ENCODE peak calls at places on chromosomes 11 and 22, in six cellular contexts. O is RPMI7951, X is Karpas-422, W is astrocyte of the cerebellum, Z is renal cortical epithelial cell, V is uterus. K is an unnamed sample.

GRCh38 chr22:38172489-38173155 is 9.0 kb downstream of the PLA2G6 start:
- DNase-seq in O (peak), W (no peak), V (peak), Z (no peak), X (no peak), K (no peak)

GRCh38 chr22:40890881-40891280 is 29.0 kb upstream of the DNAJB7 start:
- DNase-seq in X (no peak), V (no peak), W (no peak), Z (no peak), O (peak), K (no peak)

GRCh38 chr11:87421422-87421821 is 383.7 kb downstream of the TMEM135 start:
- DNase-seq in Z (peak), V (no peak), X (peak), W (peak), O (peak), K (peak)

GRCh38 chr11:35584321-35584720 is 33.9 kb upstream of the FJX1 start:
- DNase-seq in O (peak), W (no peak), V (no peak), Z (no peak), X (no peak), K (no peak)

GRCh38 chr11:119378851-119379465 is 2.5 kb downstream of the USP2 start:
- DNase-seq in Z (no peak), V (no peak), O (no peak), W (no peak), X (no peak), K (no peak)

GRCh38 chr11:573146-573759 is 3.0 kb upstream of the PHRF1 start:
- DNase-seq in V (no peak), Z (no peak), X (no peak), O (no peak), W (no peak), K (no peak)

GRCh38 chr22:23242473-23243001 is 62.2 kb downstream of the BCR start:
- DNase-seq in O (no peak), V (no peak), W (no peak), X (no peak), Z (no peak), K (no peak)

GRCh38 chr11:12901874-12902481 is 107.1 kb upstream of the RASSF10 start:
- DNase-seq in X (no peak), O (peak), Z (peak), V (no peak), W (no peak), K (no peak)

GRCh38 chr11:68687986-68688385 is 3.6 kb downstream of the GAL start:
- DNase-seq in X (no peak), O (no peak), Z (no peak), W (no peak), V (no peak), K (no peak)

GRCh38 chr22:47164514-47165337 is 402.3 kb downstream of the TBC1D22A start:
- DNase-seq in O (no peak), V (peak), W (no peak), Z (no peak), X (no peak), K (no peak)

GRCh38 chr11:37907461-37908223 is 1309.6 kb upstream of the RAG2 start:
- DNase-seq in V (no peak), O (peak), Z (no peak), W (no peak), X (no peak), K (no peak)

GRCh38 chr11:75155570-75156422 is 4.9 kb downstream of the SLCO2B1 start:
- DNase-seq in W (no peak), V (no peak), Z (no peak), X (no peak), O (peak), K (no peak)

GRCh38 chr22:38163844-38164577 is 17.6 kb downstream of the PLA2G6 start:
- DNase-seq in O (no peak), Z (peak), V (no peak), W (no peak), X (no peak), K (peak)

GRCh38 chr11:14748093-14748492 is 104.5 kb downstream of the PDE3B start:
- DNase-seq in V (no peak), O (no peak), Z (no peak), X (no peak), W (no peak), K (no peak)

GRCh38 chr22:40323681-40324083 is 22.6 kb upstream of the ADSL start:
- DNase-seq in Z (no peak), V (no peak), W (no peak), X (no peak), O (no peak), K (no peak)

GRCh38 chr11:118224512-118225180 is at the start of gene JAML:
- DNase-seq in Z (no peak), X (peak), W (no peak), V (no peak), O (no peak), K (no peak)

GRCh38 chr22:44244265-44244822 is 63.6 kb downstream of the PARVG start:
- DNase-seq in X (no peak), O (no peak), Z (no peak), W (no peak), V (no peak), K (no peak)

GRCh38 chr11:120746836-120747609 is 235.5 kb downstream of the GRIK4 start:
- DNase-seq in Z (no peak), X (no peak), V (no peak), W (no peak), O (no peak), K (no peak)

GRCh38 chr11:1476946-1477736 is 9.4 kb downstream of the MOB2 start:
- DNase-seq in V (peak), W (no peak), X (no peak), O (no peak), Z (no peak), K (no peak)

GRCh38 chr22:20750461-20751184 is 23.3 kb upstream of the SERPIND1 start:
- DNase-seq in O (peak), X (no peak), V (peak), Z (peak), W (peak), K (peak)

GRCh38 chr11:86116996-86117705 is 48.3 kb upstream of the PICALM start:
- DNase-seq in V (no peak), O (peak), Z (peak), W (no peak), X (no peak), K (peak)

GRCh38 chr11:11085580-11085979 is 227.7 kb upstream of the ZBED5 start:
- DNase-seq in X (no peak), O (no peak), Z (no peak), W (no peak), V (no peak), K (no peak)

GRCh38 chr22:41768420-41768819 is 32.1 kb upstream of the CCDC134 start:
- DNase-seq in X (no peak), V (no peak), W (peak), Z (peak), O (peak), K (peak)